ENCODE peak calls at places on chromosomes 5 and 9, in nine cellular contexts. One of them, this sample, is unnamed.

GRCh38 chr9:127960410-127961165 is 20.2 kb downstream of the EEIG1 start:
- DNase-seq in CD4-positive, alpha-beta memory T cell: no peak
- DNase-seq in upper lobe of left lung: no peak
- DNase-seq in Caco-2: no peak
- DNase-seq in iPS DF 6.9: no peak
- DNase-seq in MM.1S: no peak
- DNase-seq in hepatocyte: no peak
- DNase-seq in ovary: no peak
- DNase-seq in psoas muscle: no peak
- DNase-seq in this sample: no peak

GRCh38 chr9:110808599-110808980 is 140.0 kb downstream of the MUSK start:
- DNase-seq in CD4-positive, alpha-beta memory T cell: no peak
- DNase-seq in upper lobe of left lung: no peak
- DNase-seq in Caco-2: no peak
- DNase-seq in iPS DF 6.9: no peak
- DNase-seq in MM.1S: peak; percentile 95
- DNase-seq in hepatocyte: no peak
- DNase-seq in ovary: no peak
- DNase-seq in psoas muscle: no peak
- DNase-seq in this sample: no peak

GRCh38 chr9:114346146-114346545 is 16.5 kb downstream of the ORM2 start:
- DNase-seq in CD4-positive, alpha-beta memory T cell: no peak
- DNase-seq in upper lobe of left lung: no peak
- DNase-seq in Caco-2: no peak
- DNase-seq in iPS DF 6.9: no peak
- DNase-seq in MM.1S: no peak
- DNase-seq in hepatocyte: no peak
- DNase-seq in ovary: no peak
- DNase-seq in psoas muscle: no peak
- DNase-seq in this sample: no peak

GRCh38 chr9:99820330-99821186 is 1.1 kb upstream of the NR4A3 start:
- DNase-seq in CD4-positive, alpha-beta memory T cell: peak; percentile 71
- DNase-seq in upper lobe of left lung: peak; percentile 87
- DNase-seq in Caco-2: peak; percentile 38
- DNase-seq in iPS DF 6.9: no peak
- DNase-seq in MM.1S: peak; percentile 39
- DNase-seq in hepatocyte: peak; percentile 73
- DNase-seq in ovary: no peak
- DNase-seq in psoas muscle: peak; percentile 73
- DNase-seq in this sample: peak; percentile 54

GRCh38 chr9:92669527-92669889 is 423 bp downstream of the IPPK start:
- DNase-seq in CD4-positive, alpha-beta memory T cell: no peak
- DNase-seq in upper lobe of left lung: peak; percentile 90
- DNase-seq in Caco-2: no peak
- DNase-seq in iPS DF 6.9: no peak
- DNase-seq in MM.1S: peak; percentile 10
- DNase-seq in hepatocyte: peak; percentile 57
- DNase-seq in ovary: peak; percentile 58
- DNase-seq in psoas muscle: peak; percentile 35
- DNase-seq in this sample: peak; percentile 29

GRCh38 chr5:93589348-93589662 is 6.3 kb downstream of the NR2F1 start:
- DNase-seq in CD4-positive, alpha-beta memory T cell: no peak
- DNase-seq in upper lobe of left lung: no peak
- DNase-seq in Caco-2: no peak
- DNase-seq in iPS DF 6.9: no peak
- DNase-seq in MM.1S: no peak
- DNase-seq in hepatocyte: no peak
- DNase-seq in ovary: no peak
- DNase-seq in psoas muscle: no peak
- DNase-seq in this sample: no peak

GRCh38 chr5:40842351-40842750 is 1.2 kb downstream of the CARD6 start:
- DNase-seq in CD4-positive, alpha-beta memory T cell: no peak
- DNase-seq in upper lobe of left lung: no peak
- DNase-seq in Caco-2: no peak
- DNase-seq in iPS DF 6.9: no peak
- DNase-seq in MM.1S: no peak
- DNase-seq in hepatocyte: no peak
- DNase-seq in ovary: no peak
- DNase-seq in psoas muscle: no peak
- DNase-seq in this sample: peak; percentile 10

GRCh38 chr9:104232781-104233341 is 138.8 kb downstream of the SMC2 start:
- DNase-seq in CD4-positive, alpha-beta memory T cell: no peak
- DNase-seq in upper lobe of left lung: no peak
- DNase-seq in Caco-2: no peak
- DNase-seq in iPS DF 6.9: no peak
- DNase-seq in MM.1S: no peak
- DNase-seq in hepatocyte: no peak
- DNase-seq in ovary: no peak
- DNase-seq in psoas muscle: no peak
- DNase-seq in this sample: no peak

GRCh38 chr9:133701321-133701980 is 36.7 kb downstream of the SARDH start:
- DNase-seq in CD4-positive, alpha-beta memory T cell: peak; percentile 47
- DNase-seq in upper lobe of left lung: peak; percentile 77
- DNase-seq in Caco-2: no peak
- DNase-seq in iPS DF 6.9: no peak
- DNase-seq in MM.1S: no peak
- DNase-seq in hepatocyte: no peak
- DNase-seq in ovary: peak; percentile 30
- DNase-seq in psoas muscle: no peak
- DNase-seq in this sample: no peak

GRCh38 chr9:90071257-90071656 is 466.4 kb downstream of the GADD45G start:
- DNase-seq in CD4-positive, alpha-beta memory T cell: no peak
- DNase-seq in upper lobe of left lung: no peak
- DNase-seq in Caco-2: no peak
- DNase-seq in iPS DF 6.9: no peak
- DNase-seq in MM.1S: no peak
- DNase-seq in hepatocyte: no peak
- DNase-seq in ovary: no peak
- DNase-seq in psoas muscle: no peak
- DNase-seq in this sample: no peak

GRCh38 chr5:107812570-107813141 is 141.9 kb upstream of the EFNA5 start:
- DNase-seq in CD4-positive, alpha-beta memory T cell: no peak
- DNase-seq in upper lobe of left lung: no peak
- DNase-seq in Caco-2: no peak
- DNase-seq in iPS DF 6.9: no peak
- DNase-seq in MM.1S: no peak
- DNase-seq in hepatocyte: no peak
- DNase-seq in ovary: no peak
- DNase-seq in psoas muscle: no peak
- DNase-seq in this sample: no peak

GRCh38 chr9:134619456-134619982 is 22.1 kb upstream of the COL5A1 start:
- DNase-seq in CD4-positive, alpha-beta memory T cell: no peak
- DNase-seq in upper lobe of left lung: peak; percentile 22
- DNase-seq in Caco-2: peak; percentile 17
- DNase-seq in iPS DF 6.9: no peak
- DNase-seq in MM.1S: no peak
- DNase-seq in hepatocyte: no peak
- DNase-seq in ovary: no peak
- DNase-seq in psoas muscle: no peak
- DNase-seq in this sample: no peak

GRCh38 chr9:76900884-76901440 is 5.0 kb downstream of the PRUNE2 start:
- DNase-seq in CD4-positive, alpha-beta memory T cell: no peak
- DNase-seq in upper lobe of left lung: no peak
- DNase-seq in Caco-2: no peak
- DNase-seq in iPS DF 6.9: no peak
- DNase-seq in MM.1S: no peak
- DNase-seq in hepatocyte: no peak
- DNase-seq in ovary: no peak
- DNase-seq in psoas muscle: no peak
- DNase-seq in this sample: no peak

GRCh38 chr5:82388186-82388585 is 110.0 kb upstream of the RPS23 start:
- DNase-seq in CD4-positive, alpha-beta memory T cell: no peak
- DNase-seq in upper lobe of left lung: no peak
- DNase-seq in Caco-2: no peak
- DNase-seq in iPS DF 6.9: no peak
- DNase-seq in MM.1S: no peak
- DNase-seq in hepatocyte: no peak
- DNase-seq in ovary: no peak
- DNase-seq in psoas muscle: no peak
- DNase-seq in this sample: no peak

GRCh38 chr5:142117579-142118420 is 9.2 kb downstream of the NDFIP1 start:
- DNase-seq in CD4-positive, alpha-beta memory T cell: no peak
- DNase-seq in upper lobe of left lung: no peak
- DNase-seq in Caco-2: no peak
- DNase-seq in iPS DF 6.9: no peak
- DNase-seq in MM.1S: no peak
- DNase-seq in hepatocyte: no peak
- DNase-seq in ovary: no peak
- DNase-seq in psoas muscle: no peak
- DNase-seq in this sample: no peak

GRCh38 chr5:169064093-169064492 is 236.8 kb downstream of the SLIT3 start:
- DNase-seq in CD4-positive, alpha-beta memory T cell: no peak
- DNase-seq in upper lobe of left lung: no peak
- DNase-seq in Caco-2: no peak
- DNase-seq in iPS DF 6.9: no peak
- DNase-seq in MM.1S: no peak
- DNase-seq in hepatocyte: peak; percentile 38
- DNase-seq in ovary: no peak
- DNase-seq in psoas muscle: no peak
- DNase-seq in this sample: no peak

GRCh38 chr5:133977858-133978257 is 9.4 kb upstream of the C5orf15 start:
- DNase-seq in CD4-positive, alpha-beta memory T cell: no peak
- DNase-seq in upper lobe of left lung: no peak
- DNase-seq in Caco-2: no peak
- DNase-seq in iPS DF 6.9: no peak
- DNase-seq in MM.1S: no peak
- DNase-seq in hepatocyte: no peak
- DNase-seq in ovary: no peak
- DNase-seq in psoas muscle: no peak
- DNase-seq in this sample: no peak

GRCh38 chr9:105119166-105119565 is 125.3 kb upstream of the SLC44A1 start:
- DNase-seq in CD4-positive, alpha-beta memory T cell: no peak
- DNase-seq in upper lobe of left lung: no peak
- DNase-seq in Caco-2: no peak
- DNase-seq in iPS DF 6.9: no peak
- DNase-seq in MM.1S: no peak
- DNase-seq in hepatocyte: no peak
- DNase-seq in ovary: no peak
- DNase-seq in psoas muscle: no peak
- DNase-seq in this sample: no peak

GRCh38 chr5:42703238-42703637 is 53.4 kb upstream of the CCDC152 start:
- DNase-seq in CD4-positive, alpha-beta memory T cell: no peak
- DNase-seq in upper lobe of left lung: no peak
- DNase-seq in Caco-2: no peak
- DNase-seq in iPS DF 6.9: no peak
- DNase-seq in MM.1S: no peak
- DNase-seq in hepatocyte: no peak
- DNase-seq in ovary: no peak
- DNase-seq in psoas muscle: no peak
- DNase-seq in this sample: no peak

GRCh38 chr5:124104344-124104743 is 592.4 kb downstream of the CSNK1G3 start:
- DNase-seq in CD4-positive, alpha-beta memory T cell: no peak
- DNase-seq in upper lobe of left lung: no peak
- DNase-seq in Caco-2: no peak
- DNase-seq in iPS DF 6.9: no peak
- DNase-seq in MM.1S: no peak
- DNase-seq in hepatocyte: no peak
- DNase-seq in ovary: no peak
- DNase-seq in psoas muscle: no peak
- DNase-seq in this sample: no peak

GRCh38 chr9:110089681-110090370 is 118.1 kb downstream of the C9orf152 start:
- DNase-seq in CD4-positive, alpha-beta memory T cell: no peak
- DNase-seq in upper lobe of left lung: no peak
- DNase-seq in Caco-2: peak; percentile 75
- DNase-seq in iPS DF 6.9: no peak
- DNase-seq in MM.1S: no peak
- DNase-seq in hepatocyte: peak; percentile 59
- DNase-seq in ovary: no peak
- DNase-seq in psoas muscle: no peak
- DNase-seq in this sample: peak; percentile 84

GRCh38 chr9:124214116-124214515 is 43.6 kb upstream of the NEK6 start:
- DNase-seq in CD4-positive, alpha-beta memory T cell: no peak
- DNase-seq in upper lobe of left lung: no peak
- DNase-seq in Caco-2: no peak
- DNase-seq in iPS DF 6.9: no peak
- DNase-seq in MM.1S: no peak
- DNase-seq in hepatocyte: no peak
- DNase-seq in ovary: no peak
- DNase-seq in psoas muscle: no peak
- DNase-seq in this sample: no peak

GRCh38 chr9:1052119-1052907 is 2.2 kb downstream of the DMRT2 start:
- DNase-seq in CD4-positive, alpha-beta memory T cell: no peak
- DNase-seq in upper lobe of left lung: no peak
- DNase-seq in Caco-2: no peak
- DNase-seq in iPS DF 6.9: no peak
- DNase-seq in MM.1S: no peak
- DNase-seq in hepatocyte: no peak
- DNase-seq in ovary: no peak
- DNase-seq in psoas muscle: no peak
- DNase-seq in this sample: no peak
- H3K4me1 ChIP-seq in CD4-positive, alpha-beta memory T cell: peaks cover 31% of the 10 kb centered on the region
- H3K4me1 ChIP-seq in upper lobe of left lung: peaks cover 34% of the 10 kb centered on the region
- H3K4me1 ChIP-seq in Caco-2: peaks cover 4% of the 10 kb centered on the region
- H3K4me1 ChIP-seq in iPS DF 6.9: peaks cover 1% of the 10 kb centered on the region
- H3K4me1 ChIP-seq in MM.1S: peaks cover 9% of the 10 kb centered on the region
- H3K4me1 ChIP-seq in hepatocyte: no peaks in the 10 kb centered on the region
- H3K4me1 ChIP-seq in ovary: peaks cover 3% of the 10 kb centered on the region
- H3K4me1 ChIP-seq in psoas muscle: peaks cover 3% of the 10 kb centered on the region
- H3K4me1 ChIP-seq in this sample: no peaks in the 10 kb centered on the region

GRCh38 chr9:21840647-21841046 is 38.2 kb downstream of the MTAP start:
- DNase-seq in CD4-positive, alpha-beta memory T cell: no peak
- DNase-seq in upper lobe of left lung: no peak
- DNase-seq in Caco-2: no peak
- DNase-seq in iPS DF 6.9: no peak
- DNase-seq in MM.1S: no peak
- DNase-seq in hepatocyte: no peak
- DNase-seq in ovary: no peak
- DNase-seq in psoas muscle: no peak
- DNase-seq in this sample: no peak
- H3K36me3 ChIP-seq in CD4-positive, alpha-beta memory T cell: peaks cover 33% of the 10 kb centered on the region
- H3K36me3 ChIP-seq in upper lobe of left lung: peaks cover 31% of the 10 kb centered on the region
- H3K36me3 ChIP-seq in Caco-2: peaks cover 5% of the 10 kb centered on the region
- H3K36me3 ChIP-seq in iPS DF 6.9: peaks cover 20% of the 10 kb centered on the region
- H3K36me3 ChIP-seq in MM.1S: no peaks in the 10 kb centered on the region
- H3K36me3 ChIP-seq in hepatocyte: no peaks in the 10 kb centered on the region
- H3K36me3 ChIP-seq in ovary: no peaks in the 10 kb centered on the region
- H3K36me3 ChIP-seq in psoas muscle: peaks cover 40% of the 10 kb centered on the region
- H3K36me3 ChIP-seq in this sample: peaks cover 14% of the 10 kb centered on the region

GRCh38 chr5:33891731-33892418 is at the start of gene ADAMTS12:
- DNase-seq in CD4-positive, alpha-beta memory T cell: no peak
- DNase-seq in upper lobe of left lung: peak; percentile 91
- DNase-seq in Caco-2: no peak
- DNase-seq in iPS DF 6.9: no peak
- DNase-seq in MM.1S: no peak
- DNase-seq in hepatocyte: peak; percentile 41
- DNase-seq in ovary: peak; percentile 74
- DNase-seq in psoas muscle: peak; percentile 50
- DNase-seq in this sample: no peak
- H3K4me3 ChIP-seq in CD4-positive, alpha-beta memory T cell: no peak within 1 kb of the TSS
- H3K4me3 ChIP-seq in upper lobe of left lung: peak within 1 kb of the TSS; percentile 48
- H3K4me3 ChIP-seq in Caco-2: no peak within 1 kb of the TSS
- H3K4me3 ChIP-seq in iPS DF 6.9: peak within 1 kb of the TSS; percentile 72
- H3K4me3 ChIP-seq in MM.1S: no peak within 1 kb of the TSS
- H3K4me3 ChIP-seq in hepatocyte: peak within 1 kb of the TSS; percentile 17
- H3K4me3 ChIP-seq in ovary: peak within 1 kb of the TSS; percentile 44
- H3K4me3 ChIP-seq in psoas muscle: peak within 1 kb of the TSS; percentile 51
- H3K4me3 ChIP-seq in this sample: no peak within 1 kb of the TSS

DNA sequence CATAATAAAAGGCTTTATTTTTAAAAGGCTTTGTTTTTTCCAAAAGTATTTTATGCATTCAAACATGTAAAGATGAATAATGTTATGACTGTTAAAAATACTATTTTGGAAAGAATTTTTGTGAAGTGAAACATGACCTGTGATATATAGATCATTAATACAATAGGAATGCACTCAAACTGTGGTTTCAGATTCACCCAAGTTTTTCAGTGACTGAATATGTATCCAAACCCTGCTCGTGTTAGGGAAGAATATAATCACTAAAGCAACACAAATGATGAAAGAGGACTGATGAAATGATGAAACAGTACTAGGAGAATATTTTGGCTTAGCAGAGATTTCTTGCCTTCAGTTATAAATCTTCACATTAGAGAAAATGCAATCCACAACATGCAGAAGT is 278.0 kb downstream of the ADAMTS6 start:
- DNase-seq in CD4-positive, alpha-beta memory T cell: no peak
- DNase-seq in upper lobe of left lung: no peak
- DNase-seq in Caco-2: no peak
- DNase-seq in iPS DF 6.9: no peak
- DNase-seq in MM.1S: no peak
- DNase-seq in hepatocyte: no peak
- DNase-seq in ovary: no peak
- DNase-seq in psoas muscle: no peak
- DNase-seq in this sample: no peak
- H3K4me1 ChIP-seq in CD4-positive, alpha-beta memory T cell: no peaks in the 10 kb centered on the region
- H3K4me1 ChIP-seq in upper lobe of left lung: no peaks in the 10 kb centered on the region
- H3K4me1 ChIP-seq in Caco-2: no peaks in the 10 kb centered on the region
- H3K4me1 ChIP-seq in iPS DF 6.9: no peaks in the 10 kb centered on the region
- H3K4me1 ChIP-seq in MM.1S: no peaks in the 10 kb centered on the region
- H3K4me1 ChIP-seq in hepatocyte: no peaks in the 10 kb centered on the region
- H3K4me1 ChIP-seq in ovary: no peaks in the 10 kb centered on the region
- H3K4me1 ChIP-seq in psoas muscle: no peaks in the 10 kb centered on the region
- H3K4me1 ChIP-seq in this sample: no peaks in the 10 kb centered on the region

This sample was measured in small intestine.